ENCODE peak calls at places on chromosomes 7 and 10, in four cellular contexts. Q is K562, V is GM12878, I is HepG2. H is an unnamed sample.

GRCh38 chr10:103781329-103782061 is 73.9 kb downstream of the SH3PXD2A start:
- DNase-seq in Q (peak), V (no peak), I (peak), H (no peak)

GRCh38 chr10:132517951-132518521 is 19.6 kb upstream of the INPP5A start:
- DNase-seq in Q (peak), V (no peak), I (peak), H (no peak)

GRCh38 chr7:127635659-127636285 is 16.2 kb upstream of the SND1 start:
- DNase-seq in Q (no peak), V (no peak), I (no peak), H (no peak)

GRCh38 chr7:41038211-41038610 is 664.7 kb downstream of the INHBA start:
- DNase-seq in Q (no peak), V (no peak), I (no peak), H (peak)

GRCh38 chr7:20218261-20218660 is 1.1 kb upstream of the MACC1 start:
- DNase-seq in Q (no peak), V (no peak), I (peak), H (no peak)

GRCh38 chr10:92880233-92880861 is 32.0 kb downstream of the EXOC6 start:
- DNase-seq in Q (no peak), V (no peak), I (peak), H (no peak)

GRCh38 chr10:1061930-1062769 is 6.0 kb downstream of the WDR37 start:
- DNase-seq in Q (no peak), V (no peak), I (no peak), H (no peak)

GRCh38 chr7:4470246-4470645 is 211.8 kb upstream of the FOXK1 start:
- DNase-seq in Q (no peak), V (no peak), I (no peak), H (no peak)

GRCh38 chr7:32536585-32536984 is 41.3 kb downstream of the AVL9 start:
- DNase-seq in Q (no peak), V (no peak), I (no peak), H (no peak)

GRCh38 chr10:131848741-131849590 is 51.8 kb upstream of the PPP2R2D start:
- DNase-seq in Q (no peak), V (no peak), I (no peak), H (no peak)

GRCh38 chr7:30805931-30806330 is 34.7 kb downstream of the MINDY4 start:
- DNase-seq in Q (no peak), V (no peak), I (no peak), H (no peak)

GRCh38 chr10:131856441-131857094 is 44.2 kb upstream of the PPP2R2D start:
- DNase-seq in Q (no peak), V (no peak), I (no peak), H (no peak)

GRCh38 chr7:158257001-158257400 is 330.6 kb downstream of the PTPRN2 start:
- DNase-seq in Q (no peak), V (no peak), I (no peak), H (no peak)

GRCh38 chr7:142629588-142630260 is 119.5 kb upstream of the PRSS1 start:
- DNase-seq in Q (no peak), V (no peak), I (no peak), H (no peak)

GRCh38 chr7:43694399-43694748 is 34.9 kb downstream of the COA1 start:
- DNase-seq in Q (no peak), V (no peak), I (peak), H (no peak)

GRCh38 chr10:93383562-93383981 is 98.6 kb downstream of the MYOF start:
- DNase-seq in Q (no peak), V (no peak), I (no peak), H (no peak)

GRCh38 chr10:72567421-72567820 is 58.5 kb downstream of the MICU1 start:
- DNase-seq in Q (no peak), V (no peak), I (no peak), H (no peak)

GRCh38 chr7:128889121-128889520 is 21.4 kb downstream of the KCP start:
- DNase-seq in Q (no peak), V (no peak), I (no peak), H (no peak)

GRCh38 chr10:104546756-104547155 is 94.3 kb upstream of the SORCS3 start:
- DNase-seq in Q (no peak), V (no peak), I (no peak), H (no peak)

GRCh38 chr7:47188653-47189315 is 393.1 kb downstream of the TNS3 start:
- DNase-seq in Q (peak), V (no peak), I (no peak), H (no peak)

GRCh38 chr7:71386200-71386599 is 254.3 kb downstream of the GALNT17 start:
- DNase-seq in Q (no peak), V (no peak), I (no peak), H (no peak)

DNA sequence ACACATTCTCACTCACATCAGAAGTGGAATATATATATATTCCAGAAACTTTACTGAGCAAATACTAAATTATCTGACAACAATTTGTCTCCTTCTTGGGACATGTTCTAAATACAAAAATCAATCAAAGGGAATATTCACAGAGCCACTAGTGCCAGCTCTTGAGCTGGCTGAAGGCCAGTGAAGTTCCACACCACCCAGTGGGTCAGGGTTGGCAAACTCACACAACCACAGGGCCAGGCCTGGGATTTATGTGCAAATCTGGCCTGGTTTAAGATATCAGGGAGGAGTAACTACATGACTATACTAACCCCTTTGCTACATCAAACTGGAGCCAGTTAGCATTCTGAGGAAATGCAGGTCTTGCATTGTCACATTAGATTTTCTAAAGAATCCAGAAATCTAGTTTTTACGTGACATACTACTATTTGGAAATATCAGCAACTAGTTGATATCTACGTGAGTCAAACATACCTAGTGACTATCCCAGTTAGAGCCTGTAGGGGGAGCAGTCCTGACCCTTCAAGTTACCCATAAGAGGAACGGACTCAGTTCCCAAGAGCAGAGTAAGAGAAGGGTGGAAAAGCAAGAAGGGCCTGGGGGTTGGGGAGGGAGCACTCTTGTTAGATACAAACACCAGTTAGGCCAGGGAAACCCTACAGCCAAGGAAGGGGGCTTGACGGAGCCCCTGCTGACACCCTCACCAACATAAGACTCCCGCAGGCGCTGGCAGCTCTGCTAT is 600.4 kb downstream of the KCNMA1 start:
- DNase-seq in Q (peak), V (no peak), I (peak), H (peak)
- TF ChIP-seq BRCA1 in Q (no peak), V (no peak), I (no peak), H (no peak)

GRCh38 chr10:100184426-100185219 is 1.2 kb downstream of the ERLIN1 start:
- DNase-seq in Q (peak), V (no peak), I (peak), H (no peak)
- TF ChIP-seq BRCA1 in Q (no peak), V (no peak), I (no peak), H (no peak)

GRCh38 chr10:24762966-24763623 is 39.4 kb upstream of the ARHGAP21 start:
- DNase-seq in Q (no peak), V (no peak), I (peak), H (peak)
- TF ChIP-seq BRCA1 in Q (no peak), V (no peak), I (no peak), H (no peak)

GRCh38 chr7:101891124-101891523 is 73.7 kb downstream of the CUX1 start:
- DNase-seq in Q (no peak), V (no peak), I (no peak), H (no peak)

GRCh38 chr7:101893326-101894085 is 76.1 kb downstream of the CUX1 start:
- DNase-seq in Q (no peak), V (no peak), I (no peak), H (no peak)

GRCh38 chr7:101890666-101891065 is 73.2 kb downstream of the CUX1 start:
- DNase-seq in Q (no peak), V (no peak), I (no peak), H (no peak)

GRCh38 chr7:101896312-101896711 is 78.9 kb downstream of the CUX1 start:
- DNase-seq in Q (no peak), V (no peak), I (no peak), H (no peak)

DNA sequence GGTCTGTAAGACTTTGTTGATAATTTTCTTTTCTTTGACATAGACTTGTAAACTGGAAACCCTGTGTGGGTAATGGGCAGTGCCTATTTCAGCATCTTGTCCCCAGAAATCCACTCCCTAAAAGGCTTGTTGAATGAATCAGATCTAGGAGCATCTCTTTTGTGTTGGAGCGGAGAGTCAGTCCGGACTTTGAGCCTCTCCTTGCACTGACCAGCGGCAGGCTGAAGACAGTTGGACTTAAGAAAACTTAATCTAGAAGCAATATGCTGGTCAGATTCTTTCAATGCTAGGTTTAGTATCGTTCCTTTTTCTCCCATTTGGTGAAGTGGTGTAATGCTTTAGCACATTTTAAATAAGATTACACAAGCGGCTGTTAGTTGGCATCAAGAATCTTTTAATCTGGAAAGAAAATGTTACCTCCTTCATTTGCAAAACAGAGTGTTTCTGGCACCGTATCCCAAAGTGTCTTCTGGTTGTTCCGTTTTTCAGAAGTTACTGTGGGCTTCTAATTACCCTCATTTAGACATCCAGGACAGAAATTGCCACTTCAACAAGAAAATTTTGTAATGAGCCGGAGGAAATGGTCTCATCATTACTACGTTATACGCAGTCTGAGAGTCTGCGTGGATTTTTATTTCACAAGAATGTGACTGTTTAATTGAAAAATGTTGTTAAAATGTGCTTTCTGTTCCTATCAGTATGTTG is 74.7 kb downstream of the CUX1 start:
- DNase-seq in Q (no peak), V (no peak), I (no peak), H (no peak)
- TF ChIP-seq BRCA1 in Q (no peak), V (no peak), I (no peak), H (no peak)

DNA sequence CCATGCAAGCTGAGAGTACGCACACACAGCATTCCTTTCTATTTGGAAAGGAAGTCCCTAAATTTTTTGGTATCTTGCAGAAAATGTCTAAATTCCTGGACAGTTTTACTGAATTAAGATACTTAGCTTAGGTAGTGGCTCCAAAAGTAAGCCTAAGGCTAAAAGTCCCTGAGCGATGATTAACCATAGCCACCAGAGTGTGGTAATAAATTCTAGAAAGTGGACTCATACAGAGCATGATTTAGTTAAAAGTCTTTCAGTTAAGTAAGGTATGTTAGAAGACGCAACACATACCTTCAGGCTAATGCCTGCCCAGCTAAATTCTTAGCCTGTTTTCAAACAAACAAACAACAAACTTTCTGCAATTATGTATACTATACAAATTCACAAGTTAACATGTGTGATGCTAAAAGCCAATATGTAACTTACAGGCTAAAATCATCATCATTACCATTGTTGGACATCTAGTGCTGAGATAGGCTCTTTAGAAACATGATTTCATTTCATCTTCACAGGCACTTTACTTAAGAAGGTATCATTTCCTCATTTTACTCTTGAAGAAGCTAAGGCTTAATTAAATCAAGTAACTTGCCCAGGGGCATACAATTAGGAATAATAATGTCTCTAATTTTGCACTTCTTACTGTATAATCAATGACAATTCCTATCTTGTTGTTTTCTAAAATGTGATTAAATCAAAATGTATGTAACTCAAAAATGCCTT is 261.4 kb upstream of the YAE1 start:
- DNase-seq in Q (no peak), V (no peak), I (no peak), H (no peak)
- TF ChIP-seq BRCA1 in Q (no peak), V (no peak), I (no peak), H (no peak)

GRCh38 chr10:7811000-7811399 is 7.3 kb upstream of the TAF3 start:
- DNase-seq in Q (no peak), V (no peak), I (no peak), H (no peak)

GRCh38 chr10:7804216-7804615 is 14.1 kb upstream of the TAF3 start:
- DNase-seq in Q (no peak), V (no peak), I (no peak), H (no peak)

GRCh38 chr10:7810443-7810842 is 7.9 kb upstream of the TAF3 start:
- DNase-seq in Q (no peak), V (no peak), I (no peak), H (no peak)

GRCh38 chr10:7813481-7813880 is 4.8 kb upstream of the TAF3 start:
- DNase-seq in Q (peak), V (no peak), I (no peak), H (no peak)

GRCh38 chr10:7808686-7809267 is 9.5 kb upstream of the TAF3 start:
- DNase-seq in Q (no peak), V (no peak), I (no peak), H (no peak)
- TF ChIP-seq BRCA1 in Q (no peak), V (no peak), I (no peak), H (no peak)

GRCh38 chr10:81957976-81958375 is 83.0 kb downstream of the NRG3 start:
- DNase-seq in Q (no peak), V (no peak), I (no peak), H (no peak)
- TF ChIP-seq BRCA1 in Q (no peak), V (no peak), I (no peak), H (no peak)

GRCh38 chr7:34160261-34160752 is 255.0 kb downstream of the BMPER start:
- DNase-seq in Q (no peak), V (no peak), I (no peak), H (no peak)
- TF ChIP-seq BRCA1 in Q (no peak), V (no peak), I (no peak), H (no peak)

H was measured in H1.